ENCODE peak calls at places on chromosomes 13 and 19, in eight cellular contexts. L is CD4-positive, alpha-beta T cell; G is heart left ventricle; C is bronchial epithelial cell; D is GM23338; A is Calu3; T is uterus; F is HFFc6. V is an unnamed sample.

GRCh38 chr19:13557756-13558398 is 51.6 kb upstream of the CACNA1A start:
- DNase-seq in L (no peak), G (no peak), C (peak), D (peak), A (peak), T (no peak), F (no peak), V (no peak)

GRCh38 chr19:49010453-49010852 is 6.4 kb downstream of the LHB start:
- DNase-seq in L (no peak), G (no peak), C (no peak), D (no peak), A (no peak), T (no peak), F (no peak), V (no peak)

GRCh38 chr19:33684550-33685303 is 63.0 kb downstream of the CHST8 start:
- DNase-seq in L (no peak), G (no peak), C (no peak), D (no peak), A (no peak), T (no peak), F (no peak), V (no peak)

GRCh38 chr13:99227909-99228688 is 27.4 kb downstream of the UBAC2 start:
- DNase-seq in L (no peak), G (no peak), C (no peak), D (no peak), A (no peak), T (no peak), F (no peak), V (no peak)

GRCh38 chr13:111095031-111095840 is 19.9 kb upstream of the ARHGEF7 start:
- DNase-seq in L (no peak), G (no peak), C (no peak), D (no peak), A (no peak), T (no peak), F (no peak), V (no peak)

GRCh38 chr19:48424694-48425219 is 21.0 kb upstream of the GRWD1 start:
- DNase-seq in L (no peak), G (peak), C (peak), D (peak), A (peak), T (no peak), F (peak), V (no peak)

GRCh38 chr19:14544977-14545715 is 15.8 kb downstream of the TECR start:
- DNase-seq in L (no peak), G (peak), C (no peak), D (no peak), A (no peak), T (no peak), F (no peak), V (no peak)

GRCh38 chr13:98657506-98658085 is 80.7 kb upstream of the STK24 start:
- DNase-seq in L (no peak), G (no peak), C (no peak), D (no peak), A (no peak), T (no peak), F (peak), V (no peak)

GRCh38 chr19:8506402-8506957 is 4.0 kb upstream of the PRAM1 start:
- DNase-seq in L (no peak), G (no peak), C (no peak), D (peak), A (no peak), T (no peak), F (no peak), V (no peak)
- TF ChIP-seq CTCF in L (no peak), G (peak), C (no peak), D (peak), A (no peak), T (no peak), F (peak), V (no peak)

GRCh38 chr19:4369109-4369887 is 25.9 kb downstream of the MPND start:
- DNase-seq in L (peak), G (peak), C (peak), D (peak), A (peak), T (peak), F (no peak), V (no peak)
- TF ChIP-seq CTCF in L (no peak), G (no peak), C (no peak), D (no peak), A (no peak), T (no peak), F (no peak), V (no peak)

GRCh38 chr19:30132312-30133075 is 190.5 kb downstream of the URI1 start:
- DNase-seq in L (no peak), G (no peak), C (no peak), D (peak), A (no peak), T (no peak), F (no peak), V (no peak)
- TF ChIP-seq CTCF in L (no peak), G (no peak), C (no peak), D (peak), A (no peak), T (no peak), F (no peak), V (no peak)

GRCh38 chr13:75508002-75508548 is 26.1 kb upstream of the TBC1D4 start:
- DNase-seq in L (no peak), G (no peak), C (no peak), D (no peak), A (no peak), T (no peak), F (no peak), V (no peak)

GRCh38 chr13:75514080-75515040 is 23.3 kb downstream of the COMMD6 start:
- DNase-seq in L (no peak), G (no peak), C (no peak), D (no peak), A (no peak), T (no peak), F (peak), V (no peak)

GRCh38 chr13:75513271-75513670 is 24.4 kb downstream of the COMMD6 start:
- DNase-seq in L (no peak), G (no peak), C (no peak), D (no peak), A (no peak), T (no peak), F (no peak), V (no peak)

GRCh38 chr13:75512253-75512652 is 25.4 kb downstream of the COMMD6 start:
- DNase-seq in L (no peak), G (no peak), C (no peak), D (no peak), A (no peak), T (no peak), F (no peak), V (no peak)

GRCh38 chr13:75511226-75511625 is 26.4 kb downstream of the COMMD6 start:
- DNase-seq in L (no peak), G (no peak), C (no peak), D (no peak), A (no peak), T (no peak), F (no peak), V (no peak)
- TF ChIP-seq CTCF in L (no peak), G (no peak), C (no peak), D (no peak), A (no peak), T (no peak), F (no peak), V (no peak)

DNA sequence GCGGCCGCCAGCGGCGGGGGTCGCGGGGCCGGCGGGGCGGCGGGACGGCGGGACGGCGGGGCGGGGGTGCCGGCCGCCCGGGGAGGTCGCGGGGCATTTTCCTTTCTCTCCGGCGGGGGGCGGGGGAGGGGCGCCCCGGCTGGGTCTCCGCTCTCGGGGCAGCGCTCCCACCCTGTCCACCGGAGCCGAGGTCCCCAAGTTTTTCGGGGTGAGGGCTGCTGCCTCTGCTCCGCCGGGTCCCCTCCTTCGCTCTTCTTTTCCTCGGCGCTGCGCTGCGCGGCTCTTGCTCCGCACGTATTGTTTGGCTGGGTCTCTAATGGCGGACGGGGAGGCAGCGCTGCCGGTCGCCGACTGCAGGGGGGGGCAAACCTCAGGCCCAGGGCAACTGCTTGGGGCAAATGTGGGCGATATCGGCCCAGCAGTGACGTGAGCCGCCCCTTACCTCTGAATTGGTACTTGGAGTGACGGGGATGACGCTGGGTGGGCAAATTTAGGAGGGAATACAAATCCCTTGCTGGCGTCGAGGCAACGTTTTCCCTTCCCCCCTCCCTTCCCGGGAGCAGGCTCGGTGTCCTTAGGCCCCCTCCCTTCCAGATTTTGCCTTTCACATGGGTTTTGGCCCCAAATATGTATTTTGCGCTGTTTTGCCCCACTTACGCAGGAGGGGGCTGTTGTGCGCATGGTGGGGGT is 759 bp downstream of the ZMYM2 start:
- DNase-seq in L (peak), G (peak), C (peak), D (peak), A (peak), T (peak), F (peak), V (peak)
- TF ChIP-seq CTCF in L (no peak), G (no peak), C (peak), D (no peak), A (peak), T (peak), F (no peak), V (no peak)

DNA sequence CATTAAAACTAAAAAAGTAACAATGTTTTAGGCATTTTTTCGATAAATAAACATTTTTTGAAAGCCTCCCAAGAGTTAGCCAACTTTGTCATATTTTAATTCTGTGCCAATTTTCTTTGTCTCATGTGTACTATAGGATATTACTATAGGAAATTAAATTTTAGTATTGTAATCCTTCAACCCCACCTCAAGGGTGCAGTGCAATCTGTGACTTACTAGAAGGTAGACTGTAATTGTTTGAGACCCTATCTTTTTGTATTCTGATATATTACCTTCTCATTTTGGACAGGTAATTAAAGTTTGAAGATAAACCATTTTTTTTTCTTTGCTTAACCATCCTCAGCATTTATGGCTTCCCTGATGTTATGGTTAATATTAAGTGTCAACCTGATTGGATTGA is 457.8 kb downstream of the PCDH20 start:
- DNase-seq in L (no peak), G (no peak), C (no peak), D (no peak), A (no peak), T (no peak), F (no peak), V (no peak)
- TF ChIP-seq CTCF in L (no peak), G (no peak), C (no peak), D (peak), A (no peak), T (no peak), F (no peak), V (no peak)

DNA sequence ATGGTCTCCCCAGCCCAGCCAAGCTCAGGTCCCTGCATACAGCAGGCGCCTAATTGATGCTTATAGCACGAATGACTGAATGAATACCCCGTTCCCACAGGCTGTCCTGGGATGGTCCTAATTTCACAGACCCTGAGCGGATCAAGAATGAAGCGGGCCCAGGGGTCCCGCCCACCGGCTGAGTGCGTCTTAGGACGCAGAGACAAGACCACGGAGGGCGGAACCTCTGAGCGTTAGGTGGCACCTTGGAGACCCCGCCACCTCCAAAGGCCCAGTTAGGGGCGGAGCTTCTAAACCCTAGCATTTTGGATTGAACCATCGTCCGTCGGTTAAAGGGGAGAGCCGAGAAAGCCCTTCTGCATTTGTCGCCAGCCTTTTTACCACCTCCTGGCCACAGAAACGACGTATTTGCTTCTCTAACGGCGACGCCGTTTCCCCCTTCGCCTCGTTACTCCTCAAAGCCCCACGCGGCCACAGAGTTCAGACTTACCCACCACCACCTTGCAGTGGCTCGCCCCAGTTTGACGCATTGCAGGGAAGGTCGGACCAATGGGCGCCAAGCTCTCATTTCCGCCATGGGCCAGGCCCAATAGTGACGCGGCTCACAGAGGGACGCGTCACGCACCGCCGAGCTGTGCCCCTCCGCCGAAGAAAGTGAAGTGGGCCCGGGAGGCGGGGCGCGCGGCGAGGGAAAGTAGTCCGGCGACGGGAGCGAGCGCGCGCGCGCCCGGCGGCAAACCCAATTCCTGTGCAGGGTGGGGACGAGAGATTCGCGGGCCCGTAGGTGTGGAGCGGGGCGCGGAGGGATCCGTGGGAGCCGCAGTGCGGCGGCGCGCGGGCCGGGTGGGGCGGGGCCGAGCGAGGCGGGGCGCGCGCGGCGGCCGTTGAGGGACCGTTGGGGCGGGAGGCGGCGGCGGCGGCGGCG is 475 bp upstream of the CALM3 start:
- DNase-seq in L (peak), G (peak), C (peak), D (peak), A (peak), T (peak), F (peak), V (peak)
- TF ChIP-seq CTCF in L (no peak), G (no peak), C (no peak), D (no peak), A (no peak), T (peak), F (no peak), V (no peak)

GRCh38 chr19:40392894-40393517 is 3.0 kb upstream of the HIPK4 start:
- DNase-seq in L (no peak), G (no peak), C (peak), D (no peak), A (peak), T (no peak), F (no peak), V (no peak)
- TF ChIP-seq CTCF in L (no peak), G (no peak), C (peak), D (peak), A (peak), T (no peak), F (peak), V (no peak)

DNA sequence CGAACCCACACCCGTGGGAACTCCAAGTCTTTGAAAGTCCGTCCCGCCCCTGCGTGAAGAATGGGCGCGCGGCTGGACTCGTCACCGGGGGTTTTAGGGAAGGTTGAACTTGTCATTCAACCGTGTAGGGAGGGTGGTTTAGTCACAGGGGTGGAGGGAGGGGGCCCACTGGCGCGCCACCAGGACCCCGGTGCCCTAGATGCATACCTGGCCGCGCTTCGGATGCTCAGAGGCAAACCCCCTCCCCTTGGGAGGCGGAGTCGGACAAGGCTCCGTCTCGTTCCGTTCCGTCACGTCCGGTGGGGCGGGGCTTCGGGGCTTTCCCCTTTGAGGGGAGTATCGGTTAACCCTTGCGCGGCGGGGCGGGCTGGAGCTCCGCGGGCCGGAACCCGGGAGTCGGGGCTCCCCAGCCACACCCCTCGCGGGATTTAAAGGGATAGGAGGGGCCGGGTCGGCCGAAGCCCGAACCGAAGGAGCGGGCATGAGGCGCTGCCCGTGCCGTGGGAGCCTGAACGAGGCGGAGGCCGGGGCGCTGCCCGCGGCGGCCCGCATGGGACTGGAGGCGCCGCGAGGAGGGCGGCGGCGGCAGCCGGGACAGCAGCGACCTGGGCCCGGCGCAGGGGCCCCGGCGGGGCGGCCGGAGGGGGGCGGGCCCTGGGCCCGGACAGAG is at the start of the genes COQ8B and ITPKC:
- DNase-seq in L (peak), G (peak), C (peak), D (peak), A (peak), T (peak), F (peak), V (peak)
- TF ChIP-seq CTCF in L (no peak), G (no peak), C (no peak), D (no peak), A (no peak), T (peak), F (peak), V (no peak)

GRCh38 chr19:6279931-6280591 is at the start of gene MLLT1:
- DNase-seq in L (peak), G (peak), C (peak), D (peak), A (peak), T (peak), F (peak), V (peak)
- TF ChIP-seq CTCF in L (peak), G (peak), C (peak), D (peak), A (peak), T (peak), F (peak), V (no peak)

V was measured in omental fat pad.